ENCODE peak calls at places on chromosomes 2 and 18, in four cellular contexts. P, H, D and R are unnamed samples. For H3K4me1, the result is how much of the 10 kb centered on the place peaks cover.

GRCh38 chr2:150126839-150127238 is 360.6 kb downstream of the RND3 start:
- DNase-seq in P (no peak), H (no peak), D (no peak), R (no peak)

GRCh38 chr2:206918258-206918657 is 21.1 kb upstream of the CPO start:
- DNase-seq in P (no peak), H (no peak), D (no peak), R (no peak)

GRCh38 chr18:77160515-77160914 is 27.9 kb upstream of the MBP start:
- DNase-seq in P (no peak), H (no peak), D (no peak), R (no peak)

GRCh38 chr2:122795763-122796162 is 1040.3 kb downstream of the TSN start:
- DNase-seq in P (no peak), H (no peak), D (no peak), R (no peak)

GRCh38 chr2:228853151-228853550 is 417.9 kb downstream of the PID1 start:
- DNase-seq in P (no peak), H (no peak), D (no peak), R (no peak)

GRCh38 chr2:23360571-23361125 is 24.3 kb upstream of the KLHL29 start:
- DNase-seq in P (no peak), H (no peak), D (peak), R (peak)

GRCh38 chr2:147551331-147551730 is 293.5 kb upstream of the ACVR2A start:
- DNase-seq in P (no peak), H (no peak), D (no peak), R (no peak)

GRCh38 chr2:24201496-24201895 is 26.6 kb downstream of the FAM228A start:
- DNase-seq in P (no peak), H (no peak), D (peak), R (no peak)

GRCh38 chr2:100393362-100393761 is 24.1 kb downstream of the CHST10 start:
- DNase-seq in P (peak), H (no peak), D (no peak), R (no peak)

GRCh38 chr2:134714228-134714627 is 4.6 kb downstream of the TMEM163 start:
- DNase-seq in P (no peak), H (no peak), D (no peak), R (no peak)

GRCh38 chr2:240789051-240789453 is 31.0 kb downstream of the KIF1A start:
- DNase-seq in P (peak), H (no peak), D (no peak), R (no peak)

GRCh38 chr2:179729961-179730360 is 131.5 kb downstream of the ZNF385B start:
- DNase-seq in P (no peak), H (no peak), D (no peak), R (no peak)

GRCh38 chr2:234789926-234790325 is 161.9 kb upstream of the SH3BP4 start:
- DNase-seq in P (no peak), H (no peak), D (no peak), R (no peak)

GRCh38 chr2:49583010-49583409 is 428.7 kb upstream of the FSHR start:
- DNase-seq in P (no peak), H (no peak), D (no peak), R (no peak)

GRCh38 chr2:240903191-240904060 is 2.7 kb upstream of the CROCC2 start:
- DNase-seq in P (peak), H (no peak), D (no peak), R (no peak)

GRCh38 chr2:126656311-126657145 is 570 bp downstream of the GYPC start:
- DNase-seq in P (peak), H (no peak), D (peak), R (peak)

GRCh38 chr2:105168543-105168942 is 73.0 kb upstream of the GPR45 start:
- DNase-seq in P (no peak), H (no peak), D (no peak), R (no peak)

GRCh38 chr18:34773961-34774754 is 64.1 kb downstream of the DTNA start:
- DNase-seq in P (no peak), H (no peak), D (peak), R (peak)

GRCh38 chr18:78542204-78542603 is 437.4 kb upstream of the SALL3 start:
- DNase-seq in P (no peak), H (peak), D (no peak), R (peak)

GRCh38 chr2:176227874-176228273 is 39.4 kb downstream of the HOXD1 start:
- DNase-seq in P (no peak), H (no peak), D (no peak), R (no peak)

GRCh38 chr18:14925281-14925709 is 177.3 kb downstream of the ANKRD30B start:
- DNase-seq in P (no peak), H (no peak), D (no peak), R (no peak)

GRCh38 chr2:44325897-44326296 is 35.4 kb downstream of the PREPL start:
- DNase-seq in P (no peak), H (no peak), D (no peak), R (no peak)

GRCh38 chr2:37639631-37640030 is 31.8 kb downstream of the CDC42EP3 start:
- DNase-seq in P (no peak), H (no peak), D (no peak), R (no peak)
- TF ChIP-seq POLR2A in P (no peak), H (no peak), D (no peak), R (no peak)

GRCh38 chr2:233491326-233491725 is 75.3 kb downstream of the USP40 start:
- DNase-seq in P (no peak), H (no peak), D (no peak), R (no peak)

GRCh38 chr2:233487748-233488345 is 78.7 kb downstream of the USP40 start:
- DNase-seq in P (no peak), H (peak), D (peak), R (no peak)

GRCh38 chr2:233490831-233491230 is 75.8 kb downstream of the USP40 start:
- DNase-seq in P (no peak), H (no peak), D (no peak), R (no peak)

GRCh38 chr2:233489143-233489542 is 77.4 kb downstream of the USP40 start:
- DNase-seq in P (peak), H (no peak), D (no peak), R (no peak)

GRCh38 chr2:233489666-233490065 is 76.9 kb downstream of the USP40 start:
- DNase-seq in P (no peak), H (no peak), D (peak), R (no peak)
- H3K4me1 ChIP-seq in P (under half), H (half or more), D (under half), R (under half)

GRCh38 chr18:23133860-23134779 is 1.2 kb upstream of the CABLES1 start:
- DNase-seq in P (no peak), H (peak), D (no peak), R (peak)
- H3K27ac ChIP-seq in P (no peak), H (peak), D (no peak), R (peak)

GRCh38 chr2:96265840-96266569 is at the start of the genes CIAO1 and TMEM127:
- DNase-seq in P (peak), H (peak), D (peak), R (peak)
- TF ChIP-seq POLR2A in P (peak), H (peak), D (peak), R (peak)

GRCh38 chr2:183935005-183935404 is 663.3 kb upstream of the ZNF804A start:
- DNase-seq in P (no peak), H (no peak), D (no peak), R (no peak)
- H3K4me1 ChIP-seq in P (under half), H (under half), D (under half), R (under half)

DNA sequence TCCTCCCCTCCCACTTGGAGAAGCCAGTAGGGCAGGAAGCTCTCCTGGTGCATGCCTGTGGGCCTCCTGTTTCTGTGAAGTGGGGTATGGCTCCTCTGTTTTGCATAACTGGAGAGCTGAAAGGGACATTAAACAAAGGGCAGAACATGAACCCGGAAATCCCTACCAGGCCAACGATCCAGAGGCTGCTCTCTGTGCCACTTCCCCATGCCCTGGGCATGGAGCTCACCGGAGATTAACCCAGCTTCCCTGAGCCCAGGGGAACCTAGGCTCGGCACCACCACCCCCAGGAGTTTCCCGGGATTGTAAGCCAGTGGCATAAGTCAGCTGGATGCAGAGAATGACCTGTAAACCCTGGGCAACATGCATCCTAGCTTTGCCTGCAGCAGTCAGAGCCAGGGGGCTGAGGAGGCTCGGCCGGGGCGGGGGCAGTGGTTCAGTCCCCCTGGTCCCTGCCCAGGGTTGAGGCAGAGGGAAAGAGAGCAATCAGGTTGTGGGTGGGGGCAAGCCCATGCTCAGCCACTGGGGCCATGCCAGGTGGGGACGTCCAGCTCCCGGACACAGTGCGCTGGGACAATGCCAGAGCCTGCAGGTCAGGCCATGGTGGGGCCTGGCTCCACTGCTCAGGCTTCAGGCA is 49.5 kb downstream of the TIMM21 start:
- DNase-seq in P (no peak), H (no peak), D (no peak), R (peak)
- H3K27ac ChIP-seq in P (no peak), H (peak), D (no peak), R (peak)

GRCh38 chr2:65299246-65299645 is 71.6 kb downstream of the ACTR2 start:
- DNase-seq in P (no peak), H (no peak), D (peak), R (no peak)

GRCh38 chr2:65298089-65298488 is 70.5 kb downstream of the ACTR2 start:
- DNase-seq in P (no peak), H (no peak), D (no peak), R (no peak)

GRCh38 chr2:65300134-65300771 is 72.6 kb downstream of the ACTR2 start:
- DNase-seq in P (no peak), H (no peak), D (peak), R (peak)

GRCh38 chr2:65297544-65297943 is 69.9 kb downstream of the ACTR2 start:
- DNase-seq in P (no peak), H (no peak), D (no peak), R (no peak)

GRCh38 chr2:65300772-65301711 is 73.4 kb downstream of the ACTR2 start:
- DNase-seq in P (peak), H (peak), D (peak), R (no peak)
- TF ChIP-seq POLR2A in P (no peak), H (no peak), D (peak), R (no peak)

GRCh38 chr18:13232971-13233565 is 14.5 kb downstream of the LDLRAD4 start:
- DNase-seq in P (no peak), H (no peak), D (no peak), R (no peak)
- H3K4me1 ChIP-seq in P (under half), H (under half), D (under half), R (under half)